ENCODE peak calls at places on chromosomes 12 and 14, in nine cellular contexts. W is fibroblast of mammary gland, X is choroid plexus epithelial cell, K is transverse colon, D is right atrium auricular region, B is OCI-LY7, R is astrocyte, O is GM23338, U is lower leg skin. I is an unnamed sample.

GRCh38 chr12:49296836-49297694 is 2.1 kb downstream of the PRPH start:
- DNase-seq in B (no peak), O (peak; percentile 84), R (no peak), X (no peak), D (no peak), W (no peak), K (peak; percentile 63), U (no peak), I (no peak)

GRCh38 chr14:23644195-23644918 is 8.2 kb downstream of the DHRS2 start:
- DNase-seq in R (no peak), O (no peak), K (no peak), X (no peak), W (no peak), D (no peak), B (no peak), U (no peak), I (no peak)

GRCh38 chr14:56995010-56995409 is 184.7 kb upstream of the OTX2 start:
- DNase-seq in R (no peak), D (no peak), W (no peak), K (no peak), B (no peak), O (no peak), U (no peak), X (no peak), I (no peak)

GRCh38 chr12:94762943-94763342 is 112.6 kb upstream of the TMCC3 start:
- DNase-seq in K (no peak), X (no peak), B (no peak), D (no peak), R (no peak), U (no peak), W (no peak), O (no peak), I (no peak)

GRCh38 chr14:23512156-23512555 is 39.4 kb downstream of the ZFHX2 start:
- DNase-seq in O (peak; percentile 13), X (no peak), W (no peak), K (no peak), R (peak; percentile 1), B (peak; percentile 4), U (no peak), D (no peak), I (no peak)

GRCh38 chr12:75735853-75736252 is 224.4 kb upstream of the KRR1 start:
- DNase-seq in X (no peak), W (peak; percentile 35), R (no peak), O (no peak), K (no peak), B (no peak), U (no peak), D (no peak), I (peak; percentile 40)

GRCh38 chr14:69505338-69506240 is 21.1 kb downstream of the PLEKHD1 start:
- DNase-seq in X (no peak), U (no peak), K (no peak), B (no peak), D (no peak), O (no peak), W (no peak), R (no peak), I (no peak)

GRCh38 chr12:48777501-48778400 is 11.1 kb downstream of the ADCY6 start:
- DNase-seq in X (no peak), W (no peak), K (no peak), R (no peak), O (peak; percentile 71), B (no peak), U (no peak), D (no peak), I (no peak)

GRCh38 chr12:80715850-80716249 is 862 bp upstream of the MYF5 start:
- DNase-seq in U (no peak), K (no peak), W (no peak), X (no peak), B (no peak), D (no peak), O (peak; percentile 8), R (no peak), I (no peak)

GRCh38 chr12:122903704-122904034 is 7.7 kb upstream of the VPS37B start:
- DNase-seq in R (no peak), K (no peak), U (no peak), W (no peak), B (no peak), D (no peak), O (no peak), X (no peak), I (no peak)

GRCh38 chr14:41490323-41490722 is 116.4 kb upstream of the LRFN5 start:
- DNase-seq in X (no peak), K (no peak), U (no peak), B (no peak), O (no peak), W (no peak), R (no peak), D (no peak), I (no peak)

GRCh38 chr14:29822430-29822709 is 105.3 kb downstream of the PRKD1 start:
- DNase-seq in O (no peak), R (no peak), B (no peak), D (no peak), X (peak; percentile 45), K (no peak), U (no peak), W (no peak), I (no peak)

GRCh38 chr12:88450130-88450529 is 130.1 kb downstream of the KITLG start:
- DNase-seq in X (peak; percentile 22), U (no peak), B (no peak), R (no peak), O (peak; percentile 23), K (no peak), W (no peak), D (no peak), I (peak; percentile 63)

GRCh38 chr14:43755707-43756106 is 751.4 kb downstream of the FSCB start:
- DNase-seq in U (no peak), W (no peak), K (no peak), R (no peak), X (no peak), D (no peak), B (no peak), O (no peak), I (no peak)

DNA sequence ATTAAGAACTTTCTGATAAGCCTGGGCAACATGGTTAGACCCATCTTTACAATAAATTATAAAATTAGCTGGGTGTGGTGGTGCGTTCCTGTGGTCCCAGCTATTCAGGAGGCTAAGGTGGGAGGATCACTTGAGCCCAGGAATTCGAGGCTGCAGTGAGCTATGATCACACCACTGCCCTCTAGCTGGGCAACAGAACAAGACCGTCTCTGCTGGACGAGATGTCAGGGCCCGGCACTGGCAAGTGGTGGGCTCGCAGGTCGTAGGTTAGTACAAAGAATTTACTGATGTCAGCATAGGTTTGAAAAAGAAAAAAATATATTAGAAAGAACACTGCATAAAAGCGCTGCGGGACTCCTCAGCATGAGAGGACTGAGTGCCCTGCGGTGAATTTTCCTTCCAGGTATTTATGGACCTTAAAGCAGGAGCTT is 15.7 kb upstream of the VSIG10 start:
- DNase-seq in R (no peak), D (no peak), B (no peak), X (no peak), O (peak; percentile 77), K (no peak), U (no peak), W (no peak), I (no peak)
- H3K4me3 ChIP-seq in R (no peak overlapping the region), D (no peak overlapping the region), B (no peak overlapping the region), X (no peak overlapping the region), O (peak overlapping the region; percentile 26), K (no peak overlapping the region), U (no peak overlapping the region), W (no peak overlapping the region), I (no peak overlapping the region)

GRCh38 chr14:100470523-100470897 is 116.7 kb downstream of the BEGAIN start:
- DNase-seq in B (no peak), K (no peak), W (no peak), X (no peak), U (no peak), R (no peak), O (no peak), D (peak; percentile 11), I (no peak)
- TF ChIP-seq CTCF in B (no peak), K (no peak), W (no peak), X (no peak), U (no peak), R (no peak), O (no peak), D (no peak), I (no peak)

GRCh38 chr12:25459541-25459951 is 93.5 kb downstream of the LMNTD1 start:
- DNase-seq in U (no peak), D (no peak), R (no peak), K (no peak), W (no peak), X (no peak), B (peak; percentile 40), O (no peak), I (no peak)
- H3K4me3 ChIP-seq in U (no peak overlapping the region), D (no peak overlapping the region), R (no peak overlapping the region), K (no peak overlapping the region), W (no peak overlapping the region), X (no peak overlapping the region), B (no peak overlapping the region), O (no peak overlapping the region), I (no peak overlapping the region)

GRCh38 chr12:117045998-117046374 is 53.2 kb downstream of the TESC start:
- DNase-seq in X (no peak), R (no peak), K (no peak), O (peak; percentile 56), D (no peak), U (no peak), W (no peak), B (peak; percentile 26), I (no peak)
- TF ChIP-seq CTCF in X (peak; percentile 23), R (no peak), K (no peak), O (peak; percentile 27), D (no peak), U (no peak), W (no peak), B (peak; percentile 30), I (peak; percentile 13)

GRCh38 chr12:115811929-115812328 is 465.6 kb downstream of the MED13L start:
- DNase-seq in U (no peak), B (no peak), X (peak; percentile 33), R (no peak), K (no peak), D (no peak), O (no peak), W (peak; percentile 33), I (no peak)

GRCh38 chr12:115811066-115811465 is 466.4 kb downstream of the MED13L start:
- DNase-seq in R (no peak), X (no peak), K (no peak), U (no peak), D (no peak), W (no peak), B (no peak), O (no peak), I (no peak)

GRCh38 chr12:115815924-115816323 is 461.6 kb downstream of the MED13L start:
- DNase-seq in R (no peak), K (no peak), X (no peak), W (no peak), B (no peak), D (no peak), O (no peak), U (no peak), I (no peak)

GRCh38 chr12:115810580-115810979 is 466.9 kb downstream of the MED13L start:
- DNase-seq in K (no peak), R (no peak), O (no peak), X (no peak), W (no peak), B (no peak), D (no peak), U (no peak), I (no peak)

GRCh38 chr12:115813256-115813655 is 464.2 kb downstream of the MED13L start:
- DNase-seq in D (no peak), B (no peak), U (no peak), W (no peak), K (peak; percentile 13), O (no peak), R (no peak), X (no peak), I (no peak)
- H3K4me3 ChIP-seq in D (no peak overlapping the region), B (no peak overlapping the region), U (no peak overlapping the region), W (no peak overlapping the region), K (no peak overlapping the region), O (no peak overlapping the region), R (no peak overlapping the region), X (no peak overlapping the region), I (no peak overlapping the region)